ENCODE peak calls at places on chromosomes 16 and 17, in six cellular contexts. U is PC-3, K is neural crest cell, N is left lung, A is pancreas, C is A549. Y is an unnamed sample.

GRCh38 chr16:62225675-62226074 is 189.4 kb upstream of the CDH8 start:
- DNase-seq in U (peak), K (peak), N (peak), A (peak), C (peak), Y (peak)

GRCh38 chr17:45371414-45372324 is 54.8 kb upstream of the MAP3K14 start:
- DNase-seq in U (peak), K (peak), N (peak), A (peak), C (peak), Y (peak)

GRCh38 chr17:66214893-66215528 is 14.2 kb downstream of the APOH start:
- DNase-seq in U (no peak), K (no peak), N (no peak), A (no peak), C (no peak), Y (no peak)

GRCh38 chr17:21388066-21388465 is 11.9 kb downstream of the KCNJ12 start:
- DNase-seq in U (no peak), K (no peak), N (no peak), A (no peak), C (no peak), Y (no peak)

GRCh38 chr17:65514541-65514940 is 46.9 kb downstream of the AXIN2 start:
- DNase-seq in U (no peak), K (no peak), N (no peak), A (no peak), C (no peak), Y (no peak)

GRCh38 chr16:48611329-48612137 is 1.6 kb upstream of the N4BP1 start:
- DNase-seq in U (no peak), K (no peak), N (no peak), A (no peak), C (peak), Y (no peak)

GRCh38 chr17:41635121-41636097 is 11.0 kb upstream of the KRT17 start:
- DNase-seq in U (no peak), K (no peak), N (no peak), A (no peak), C (no peak), Y (no peak)

GRCh38 chr17:1905190-1905919 is 75.5 kb downstream of the RPA1 start:
- DNase-seq in U (no peak), K (no peak), N (no peak), A (no peak), C (no peak), Y (no peak)

GRCh38 chr17:78046923-78047322 is 81.6 kb downstream of the TMC6 start:
- DNase-seq in U (peak), K (no peak), N (no peak), A (no peak), C (no peak), Y (no peak)

GRCh38 chr17:55305321-55306087 is 40.7 kb downstream of the HLF start:
- DNase-seq in U (no peak), K (no peak), N (no peak), A (no peak), C (no peak), Y (no peak)

GRCh38 chr16:74743668-74744299 is 30.8 kb downstream of the FA2H start:
- DNase-seq in U (peak), K (no peak), N (peak), A (peak), C (peak), Y (peak)

GRCh38 chr17:14334261-14334860 is 33.5 kb downstream of the HS3ST3B1 start:
- DNase-seq in U (no peak), K (no peak), N (no peak), A (no peak), C (no peak), Y (peak)

GRCh38 chr17:28416703-28417311 is 10.8 kb upstream of the SLC46A1 start:
- DNase-seq in U (peak), K (peak), N (peak), A (peak), C (peak), Y (peak)

GRCh38 chr17:80182118-80182844 is 12.5 kb downstream of the CARD14 start:
- DNase-seq in U (no peak), K (no peak), N (no peak), A (no peak), C (no peak), Y (no peak)

GRCh38 chr17:49746791-49747490 is 17.0 kb downstream of the FAM117A start:
- DNase-seq in U (no peak), K (no peak), N (no peak), A (no peak), C (no peak), Y (no peak)

GRCh38 chr16:30122621-30123160 is 329 bp downstream of the MAPK3 start:
- DNase-seq in U (no peak), K (no peak), N (no peak), A (no peak), C (no peak), Y (peak)

GRCh38 chr16:83059237-83059636 is 432.5 kb downstream of the CDH13 start:
- DNase-seq in U (no peak), K (no peak), N (no peak), A (no peak), C (no peak), Y (no peak)

GRCh38 chr16:22192261-22193133 is 13.6 kb upstream of the EEF2K start:
- DNase-seq in U (peak), K (no peak), N (peak), A (peak), C (no peak), Y (peak)

GRCh38 chr16:67406628-67407027 is 9.6 kb downstream of the ZDHHC1 start:
- DNase-seq in U (peak), K (no peak), N (no peak), A (no peak), C (no peak), Y (peak)

GRCh38 chr17:21282231-21282630 is 2.3 kb upstream of the MAP2K3 start:
- DNase-seq in U (peak), K (no peak), N (no peak), A (no peak), C (peak), Y (peak)

GRCh38 chr16:73125860-73126259 is 77.9 kb upstream of the ZFHX3 start:
- DNase-seq in U (peak), K (no peak), N (no peak), A (no peak), C (no peak), Y (peak)

GRCh38 chr17:59623151-59623550 is 3.5 kb downstream of the CLTC start:
- DNase-seq in U (no peak), K (no peak), N (no peak), A (no peak), C (no peak), Y (no peak)

GRCh38 chr17:59627269-59627668 is 7.6 kb downstream of the CLTC start:
- DNase-seq in U (no peak), K (no peak), N (no peak), A (no peak), C (no peak), Y (no peak)

GRCh38 chr17:59631221-59631720 is 11.6 kb downstream of the CLTC start:
- DNase-seq in U (no peak), K (no peak), N (no peak), A (no peak), C (no peak), Y (no peak)

GRCh38 chr17:59627770-59628171 is 8.1 kb downstream of the CLTC start:
- DNase-seq in U (no peak), K (no peak), N (no peak), A (no peak), C (no peak), Y (no peak)

DNA sequence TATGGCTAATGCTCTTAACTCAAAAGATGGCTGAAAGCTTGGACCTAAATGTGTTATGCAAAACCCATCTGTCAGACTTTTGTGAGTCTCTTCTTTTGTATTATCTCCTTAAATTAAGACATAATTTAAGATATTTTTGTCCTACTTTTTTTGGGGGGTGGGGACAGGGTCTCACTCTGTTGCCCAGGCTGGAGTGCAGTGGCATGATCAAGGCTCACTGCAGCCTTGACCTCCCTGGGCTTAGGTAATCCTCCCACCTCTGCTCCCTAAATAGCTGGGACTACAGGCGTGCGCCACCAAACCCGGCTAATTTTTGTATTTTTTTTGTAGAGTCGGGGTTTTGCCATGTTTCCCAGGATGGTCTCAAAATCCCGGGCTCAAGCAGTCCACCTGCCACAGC is 7.1 kb downstream of the CLTC start:
- DNase-seq in U (no peak), K (no peak), N (no peak), A (no peak), C (no peak), Y (no peak)
- TF ChIP-seq CTCF in U (no peak), K (no peak), N (no peak), A (no peak), C (no peak), Y (no peak)

GRCh38 chr17:32487460-32488176 is 825 bp downstream of the CDK5R1 start:
- DNase-seq in U (no peak), K (no peak), N (no peak), A (no peak), C (peak), Y (no peak)
- TF ChIP-seq CTCF in U (no peak), K (no peak), N (no peak), A (no peak), C (no peak), Y (peak)

GRCh38 chr17:50841949-50842354 is 6.6 kb downstream of the WFIKKN2 start:
- DNase-seq in U (peak), K (peak), N (peak), A (peak), C (peak), Y (peak)
- TF ChIP-seq CTCF in U (peak), K (peak), N (peak), A (peak), C (peak), Y (peak)

GRCh38 chr17:57319806-57320205 is 63.5 kb downstream of the MSI2 start:
- DNase-seq in U (no peak), K (no peak), N (no peak), A (no peak), C (no peak), Y (no peak)
- TF ChIP-seq CTCF in U (no peak), K (no peak), N (no peak), A (no peak), C (no peak), Y (no peak)

GRCh38 chr17:5281814-5282638 is at the start of gene RABEP1:
- DNase-seq in U (peak), K (peak), N (peak), A (peak), C (peak), Y (peak)
- TF ChIP-seq CTCF in U (no peak), K (peak), N (no peak), A (no peak), C (no peak), Y (peak)

GRCh38 chr17:59427425-59427921 is 96.0 kb downstream of the YPEL2 start:
- DNase-seq in U (peak), K (no peak), N (peak), A (no peak), C (peak), Y (peak)
- TF ChIP-seq CTCF in U (no peak), K (no peak), N (no peak), A (no peak), C (no peak), Y (no peak)

DNA sequence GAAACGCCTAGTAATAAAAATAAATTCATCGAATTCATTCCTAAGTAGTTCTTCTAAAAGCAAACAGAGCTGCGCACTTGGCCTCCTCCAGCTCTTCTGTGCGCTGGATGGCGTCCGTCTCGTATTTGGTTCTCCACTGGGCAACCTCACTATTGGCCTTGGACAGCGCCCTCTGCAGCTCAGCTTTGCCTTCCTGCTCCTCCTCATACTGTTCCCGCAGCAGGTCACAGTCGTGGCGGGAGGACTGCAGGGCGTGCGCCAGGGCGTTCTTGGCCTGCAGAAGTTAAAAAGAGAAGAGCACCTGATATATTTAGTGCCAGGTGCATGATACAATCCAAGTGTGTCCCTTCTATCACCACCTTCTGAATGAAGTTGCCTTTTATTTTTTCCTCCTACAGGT is 21.8 kb downstream of the MYH3 start:
- DNase-seq in U (no peak), K (no peak), N (no peak), A (no peak), C (no peak), Y (no peak)
- TF ChIP-seq CTCF in U (no peak), K (no peak), N (no peak), A (no peak), C (no peak), Y (peak)

DNA sequence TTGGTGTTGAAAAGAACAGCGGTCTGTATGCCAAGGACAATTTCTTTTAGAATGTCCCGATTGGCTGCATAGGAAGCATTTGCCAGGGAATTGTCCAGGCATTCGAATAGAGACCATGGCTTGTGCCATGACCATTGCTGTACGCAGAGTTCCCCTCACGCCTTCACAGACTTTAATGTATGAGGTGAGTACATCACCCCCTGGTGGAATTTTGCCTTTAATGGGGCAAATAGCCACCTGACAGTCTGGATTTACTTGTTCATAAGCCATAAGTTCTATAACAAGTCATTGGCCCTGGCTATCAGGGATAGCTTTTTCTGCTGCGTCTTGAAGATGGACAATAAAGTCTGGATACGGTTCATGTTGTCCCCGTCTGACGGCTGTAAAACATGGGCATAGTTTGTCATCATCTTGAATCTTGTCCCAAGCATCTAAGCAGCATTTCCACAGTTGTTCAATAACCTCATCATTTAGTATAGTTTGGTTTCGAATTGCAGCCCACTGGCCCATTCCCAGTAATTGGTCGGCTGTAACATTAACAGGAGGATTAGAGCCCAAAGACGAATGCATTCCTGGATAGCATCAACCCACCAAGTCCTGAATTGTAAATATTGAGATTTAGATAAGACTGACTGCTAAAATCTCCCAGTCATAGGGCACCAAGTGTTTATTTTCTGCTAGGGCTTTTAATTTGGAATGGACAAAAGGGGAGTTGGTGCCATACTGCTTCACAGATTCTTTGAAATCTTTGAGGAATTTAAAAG is 67.7 kb upstream of the ARL4D start:
- DNase-seq in U (no peak), K (no peak), N (no peak), A (no peak), C (peak), Y (no peak)
- TF ChIP-seq CTCF in U (no peak), K (peak), N (no peak), A (no peak), C (no peak), Y (peak)

GRCh38 chr17:43547659-43548256 is 1.6 kb upstream of the ETV4 start:
- DNase-seq in U (no peak), K (no peak), N (no peak), A (no peak), C (no peak), Y (no peak)
- TF ChIP-seq CTCF in U (no peak), K (no peak), N (no peak), A (no peak), C (no peak), Y (no peak)